ENCODE peak calls at places on chromosomes 6 and 20, in five cellular contexts. K is right cardiac atrium, S is mucosa of descending colon, E is lower lobe of right lung, F is H9. U is an unnamed sample. For H3K4me1, the result is how much of the 10 kb centered on the place peaks cover.

GRCh38 chr6:39144804-39145203 is 29.8 kb upstream of the SAYSD1 start:
- DNase-seq in K (no peak), S (no peak), E (no peak), F (no peak), U (no peak)

GRCh38 chr6:102415891-102416290 is 1022.4 kb downstream of the GRIK2 start:
- DNase-seq in K (no peak), S (no peak), E (no peak), F (no peak), U (no peak)

GRCh38 chr6:108765495-108765894 is 82.7 kb upstream of the ARMC2 start:
- DNase-seq in K (no peak), S (no peak), E (no peak), F (no peak), U (no peak)

GRCh38 chr6:16762547-16763477 is 1.6 kb upstream of the ATXN1 start:
- DNase-seq in K (peak), S (peak), E (peak), F (peak), U (peak)

GRCh38 chr6:166736606-166737005 is 109.6 kb upstream of the RPS6KA2 start:
- DNase-seq in K (no peak), S (no peak), E (no peak), F (no peak), U (peak)

GRCh38 chr6:31270788-31271640 is 878 bp downstream of the HLA-C start:
- DNase-seq in K (peak), S (peak), E (peak), F (peak), U (peak)

GRCh38 chr6:131135244-131136020 is at the start of gene AKAP7:
- DNase-seq in K (peak), S (peak), E (peak), F (peak), U (peak)

GRCh38 chr6:38489951-38490350 is 149.8 kb downstream of the BTBD9 start:
- DNase-seq in K (no peak), S (no peak), E (no peak), F (no peak), U (peak)

GRCh38 chr20:1489764-1490436 is 1.3 kb downstream of the SIRPB2 start:
- DNase-seq in K (no peak), S (no peak), E (no peak), F (no peak), U (peak)

GRCh38 chr6:89098461-89098860 is 17.9 kb downstream of the PNRC1 start:
- DNase-seq in K (no peak), S (no peak), E (no peak), F (no peak), U (no peak)

GRCh38 chr6:40774932-40775331 is 187.8 kb upstream of the LRFN2 start:
- DNase-seq in K (no peak), S (peak), E (no peak), F (no peak), U (no peak)

GRCh38 chr6:33759887-33760629 is 13.4 kb upstream of the IP6K3 start:
- DNase-seq in K (no peak), S (no peak), E (no peak), F (no peak), U (no peak)

GRCh38 chr6:27183082-27183832 is 64.2 kb upstream of the PRSS16 start:
- DNase-seq in K (no peak), S (no peak), E (no peak), F (no peak), U (no peak)

GRCh38 chr6:131003419-131004386 is 59.3 kb downstream of the EPB41L2 start:
- DNase-seq in K (no peak), S (no peak), E (no peak), F (no peak), U (no peak)

GRCh38 chr20:46073443-46073842 is 16.3 kb downstream of the NCOA5 start:
- DNase-seq in K (no peak), S (no peak), E (no peak), F (no peak), U (no peak)

GRCh38 chr6:109701774-109702173 is 10.7 kb downstream of the FIG4 start:
- DNase-seq in K (no peak), S (no peak), E (no peak), F (no peak), U (no peak)

GRCh38 chr20:3595541-3595940 is 67.7 kb downstream of the GFRA4 start:
- DNase-seq in K (no peak), S (no peak), E (no peak), F (no peak), U (no peak)

GRCh38 chr6:49025273-49026240 is 437.5 kb downstream of the MMUT start:
- DNase-seq in K (no peak), S (no peak), E (no peak), F (no peak), U (no peak)

GRCh38 chr6:26536571-26537159 is 1.5 kb upstream of the HMGN4 start:
- DNase-seq in K (no peak), S (peak), E (no peak), F (peak), U (peak)

GRCh38 chr6:47182291-47182957 is 127.3 kb downstream of the TNFRSF21 start:
- DNase-seq in K (no peak), S (no peak), E (peak), F (no peak), U (no peak)

GRCh38 chr20:25310268-25310920 is 62.5 kb downstream of the PYGB start:
- DNase-seq in K (no peak), S (peak), E (peak), F (no peak), U (peak)

GRCh38 chr6:129096651-129097290 is 213.8 kb downstream of the LAMA2 start:
- DNase-seq in K (no peak), S (no peak), E (no peak), F (no peak), U (no peak)

GRCh38 chr6:33211136-33211535 is 2.8 kb downstream of the RING1 start:
- DNase-seq in K (no peak), S (no peak), E (no peak), F (no peak), U (no peak)

GRCh38 chr6:12289655-12290489 is at the start of gene EDN1:
- DNase-seq in K (peak), S (peak), E (peak), F (peak), U (peak)

GRCh38 chr20:4829494-4830211 is 107.9 kb downstream of the PRND start:
- DNase-seq in K (no peak), S (no peak), E (no peak), F (no peak), U (no peak)

GRCh38 chr6:73134588-73134987 is 90.7 kb downstream of the KHDC1L start:
- DNase-seq in K (no peak), S (peak), E (no peak), F (peak), U (peak)

GRCh38 chr6:161117942-161118341 is 126.4 kb downstream of the MAP3K4 start:
- DNase-seq in K (no peak), S (no peak), E (no peak), F (no peak), U (no peak)

GRCh38 chr6:105883966-105884365 is 202.2 kb upstream of the PRDM1 start:
- DNase-seq in K (no peak), S (no peak), E (no peak), F (no peak), U (no peak)

GRCh38 chr6:153401751-153402150 is 270.7 kb upstream of the RGS17 start:
- DNase-seq in K (no peak), S (no peak), E (no peak), F (no peak), U (no peak)

GRCh38 chr6:19380287-19380686 is 456.9 kb upstream of the ID4 start:
- DNase-seq in K (no peak), S (no peak), E (no peak), F (no peak), U (peak)

DNA sequence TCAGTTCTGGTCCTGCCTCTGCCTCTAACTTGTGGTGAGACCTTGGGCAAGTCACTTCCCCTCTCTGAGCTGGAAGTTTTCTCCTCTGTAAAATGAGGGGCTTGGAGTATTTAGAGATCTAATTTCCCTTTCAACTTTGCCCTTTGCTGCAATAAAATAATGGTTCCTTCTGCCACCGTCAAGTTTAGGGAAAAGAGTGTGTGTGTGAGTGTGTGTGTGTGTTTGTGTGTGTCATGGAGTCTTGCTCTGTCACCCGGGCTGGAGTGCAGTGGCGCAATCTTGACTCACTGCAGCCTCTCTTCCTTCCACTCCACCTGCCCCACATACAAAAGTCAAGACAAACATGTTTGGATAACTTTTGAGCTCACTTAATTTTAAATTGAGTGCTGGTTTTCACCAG is 39.2 kb upstream of the PIM1 start:
- DNase-seq in K (peak), S (peak), E (peak), F (no peak), U (no peak)
- H3K4me1 ChIP-seq in K (under half), S (under half), E (half or more), F (under half), U (half or more)

DNA sequence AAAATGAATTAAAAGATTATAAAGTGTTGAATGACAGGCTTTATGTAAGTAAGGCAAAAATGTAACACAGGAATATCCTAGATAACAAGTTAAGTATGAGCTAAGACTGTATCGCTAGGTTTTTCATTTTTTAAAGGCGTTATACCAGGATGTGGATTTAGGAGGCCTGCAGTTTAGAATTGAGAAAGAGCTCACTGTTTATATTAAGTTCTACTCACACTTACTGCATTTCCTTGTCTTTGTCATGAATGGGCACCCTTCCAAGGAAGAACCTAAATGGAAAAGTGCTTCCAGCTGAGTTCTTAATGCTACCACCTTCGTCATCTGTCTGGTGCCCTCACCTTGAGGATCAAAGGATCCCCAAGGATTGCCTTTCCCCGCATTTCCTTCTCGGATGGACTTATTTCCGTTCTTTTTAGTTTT is 148.7 kb downstream of the SOX4 start:
- DNase-seq in K (no peak), S (no peak), E (no peak), F (peak), U (peak)
- H3K4me1 ChIP-seq in K (under half), S (under half), E (under half), F (under half), U (under half)

DNA sequence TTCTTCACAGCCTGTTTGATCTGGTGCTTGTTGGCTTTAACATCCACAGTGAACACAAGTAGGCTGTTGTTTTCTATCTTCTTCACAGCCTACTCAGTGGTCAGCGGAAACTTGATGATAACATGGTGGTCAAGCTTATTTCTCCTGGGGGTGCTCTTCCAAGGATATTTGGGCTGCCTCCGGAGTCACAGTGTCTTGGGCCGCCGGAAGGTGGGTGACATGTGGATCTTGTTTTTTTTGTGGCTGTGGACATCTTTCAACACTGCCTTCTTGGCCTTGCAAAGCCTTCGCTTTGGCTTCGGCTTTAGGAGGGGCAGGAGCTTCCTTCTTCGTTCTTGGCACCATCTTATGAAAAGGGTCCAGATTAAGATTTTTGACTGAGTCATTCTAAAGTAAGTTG is 3.6 kb downstream of the HLA-F start:
- DNase-seq in K (no peak), S (no peak), E (no peak), F (no peak), U (no peak)
- H3K4me1 ChIP-seq in K (under half), S (under half), E (under half), F (under half), U (under half)

GRCh38 chr6:20559924-20560551 is 25.8 kb downstream of the CDKAL1 start:
- DNase-seq in K (no peak), S (no peak), E (no peak), F (no peak), U (peak)
- H3K4me1 ChIP-seq in K (under half), S (under half), E (under half), F (under half), U (under half)

GRCh38 chr6:52554684-52555280 is 22.1 kb downstream of the TRAM2 start:
- DNase-seq in K (no peak), S (no peak), E (no peak), F (no peak), U (no peak)
- H3K4me1 ChIP-seq in K (under half), S (under half), E (half or more), F (under half), U (half or more)

GRCh38 chr6:44044940-44045671 is 82.1 kb downstream of the MRPL14 start:
- DNase-seq in K (no peak), S (no peak), E (no peak), F (no peak), U (no peak)
- H3K4me1 ChIP-seq in K (under half), S (under half), E (under half), F (under half), U (under half)

DNA sequence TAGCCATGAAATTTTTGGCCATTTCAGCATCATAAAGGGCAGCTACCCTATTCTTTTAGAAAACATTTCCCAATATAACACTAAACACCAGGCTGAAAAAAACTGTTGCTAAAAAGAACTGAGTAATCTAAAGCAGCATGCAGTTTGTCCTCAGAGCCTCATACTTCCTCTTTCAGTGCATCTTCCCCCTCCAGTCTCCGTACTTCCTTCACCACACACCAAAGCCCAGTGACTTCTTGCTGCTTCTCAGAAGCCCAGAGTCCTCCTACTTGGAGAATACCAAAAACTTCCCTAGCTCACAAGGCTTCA is 5.7 kb upstream of the IFNGR1 start:
- DNase-seq in K (no peak), S (no peak), E (no peak), F (no peak), U (no peak)
- H3K4me1 ChIP-seq in K (under half), S (under half), E (half or more), F (under half), U (under half)

GRCh38 chr20:17571967-17572638 is 2.2 kb downstream of the DSTN start:
- DNase-seq in K (no peak), S (peak), E (no peak), F (no peak), U (peak)

GRCh38 chr20:17580905-17581304 is 11.0 kb downstream of the DSTN start:
- DNase-seq in K (no peak), S (no peak), E (no peak), F (no peak), U (no peak)

GRCh38 chr20:17573493-17573892 is 3.6 kb downstream of the DSTN start:
- DNase-seq in K (no peak), S (no peak), E (no peak), F (no peak), U (no peak)

GRCh38 chr20:17579369-17580039 is 9.6 kb downstream of the DSTN start:
- DNase-seq in K (no peak), S (no peak), E (no peak), F (no peak), U (no peak)

DNA sequence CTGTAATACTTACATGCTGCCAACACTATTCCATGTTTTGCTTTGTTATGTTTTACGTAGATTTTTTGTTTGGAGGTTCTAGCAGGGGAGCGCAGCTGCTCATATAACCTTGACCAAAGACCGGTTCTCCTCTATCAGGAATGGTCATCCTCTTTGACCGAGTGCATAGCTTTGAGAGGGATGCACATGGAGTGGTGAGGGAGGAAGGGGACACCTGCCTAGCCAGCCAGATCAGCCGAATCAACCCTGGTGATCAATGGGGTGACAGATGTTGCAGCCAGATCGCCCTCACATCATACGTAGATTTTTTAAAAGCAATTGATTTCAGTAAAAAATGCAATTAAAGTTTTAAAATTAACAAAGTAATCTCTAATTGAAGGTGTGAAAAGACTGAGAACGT is 6.3 kb downstream of the DSTN start:
- DNase-seq in K (no peak), S (no peak), E (no peak), F (no peak), U (no peak)
- H3K4me1 ChIP-seq in K (under half), S (under half), E (half or more), F (under half), U (under half)

DNA sequence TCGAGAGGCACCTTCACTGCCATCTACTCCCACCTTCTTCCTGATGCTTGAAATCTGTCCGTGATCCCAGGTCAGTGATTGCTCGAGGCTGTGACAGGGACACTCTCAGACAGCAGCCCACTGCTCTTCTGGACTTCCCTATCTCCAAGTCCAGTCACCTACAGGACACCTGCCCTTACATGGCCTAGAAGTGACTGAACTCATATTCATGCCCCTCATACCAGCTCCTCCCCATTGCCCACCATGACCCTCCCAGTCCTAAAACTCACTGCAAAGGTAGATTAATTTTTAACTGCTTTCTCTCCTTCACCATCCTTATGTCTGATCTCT is 7.5 kb upstream of the ARMC12 start:
- DNase-seq in K (no peak), S (no peak), E (no peak), F (no peak), U (no peak)
- H3K4me1 ChIP-seq in K (under half), S (half or more), E (half or more), F (under half), U (half or more)

DNA sequence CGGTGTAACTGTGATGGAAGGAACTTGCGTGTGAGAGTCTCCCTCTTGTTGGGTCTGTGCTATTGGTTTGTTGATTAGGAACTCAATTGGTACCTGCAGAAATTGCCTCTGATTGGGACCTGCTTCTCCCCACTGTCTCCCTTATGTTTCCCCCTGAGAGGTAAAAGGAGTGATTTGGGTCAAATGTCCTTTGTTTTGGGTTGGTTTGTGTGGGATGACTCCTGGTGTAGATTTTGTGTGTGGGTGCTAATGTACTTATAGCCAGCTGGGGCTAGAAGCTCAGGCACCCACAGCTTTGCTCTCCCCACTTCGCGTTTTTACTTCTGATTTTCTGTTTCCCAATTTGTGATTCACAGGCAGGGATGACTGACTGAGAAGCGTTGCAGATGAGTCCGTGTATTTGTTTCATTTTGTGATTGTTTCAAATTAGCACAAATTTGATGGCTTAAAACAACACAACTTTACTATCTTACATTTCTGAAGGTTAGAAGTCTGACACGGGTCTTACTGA is 79.1 kb downstream of the UTRN start:
- DNase-seq in K (no peak), S (no peak), E (no peak), F (no peak), U (no peak)
- H3K4me1 ChIP-seq in K (under half), S (under half), E (half or more), F (under half), U (under half)